ENCODE peak calls at places on chromosomes 3 and 15, in five cellular contexts. M, C, K, Y and S are unnamed samples.

GRCh38 chr3:21641959-21642358 is 109.1 kb downstream of the ZNF385D start:
- DNase-seq in K (no peak), C (no peak), M (no peak), Y (no peak), S (no peak)

GRCh38 chr15:65795663-65796201 is 3.6 kb upstream of the DENND4A start:
- DNase-seq in M (no peak), C (no peak), K (no peak), Y (no peak), S (no peak)

GRCh38 chr3:25038907-25039306 is 389.2 kb upstream of the RARB start:
- DNase-seq in K (no peak), M (no peak), Y (no peak), C (no peak), S (no peak)

GRCh38 chr3:178699810-178700209 is 163.6 kb downstream of the KCNMB2 start:
- DNase-seq in C (no peak), K (peak), Y (no peak), M (no peak), S (no peak)

GRCh38 chr15:65904301-65904700 is 35.0 kb downstream of the RAB11A start:
- DNase-seq in Y (no peak), C (no peak), M (no peak), K (no peak), S (no peak)

GRCh38 chr15:86615411-86615810 is 535.7 kb downstream of the AGBL1 start:
- DNase-seq in K (no peak), M (no peak), Y (no peak), C (no peak), S (no peak)

GRCh38 chr3:58565621-58566397 is 11.4 kb downstream of the FAM107A start:
- DNase-seq in C (no peak), M (no peak), Y (no peak), K (no peak), S (no peak)

GRCh38 chr15:59200560-59200959 is 6.1 kb upstream of the LDHAL6B start:
- DNase-seq in M (no peak), K (peak), Y (no peak), C (no peak), S (no peak)

GRCh38 chr3:10417849-10418248 is 87.5 kb downstream of the ATP2B2 start:
- DNase-seq in C (no peak), M (no peak), K (peak), Y (no peak), S (no peak)

GRCh38 chr3:107521466-107522059 is 1.2 kb upstream of the BBX start:
- DNase-seq in M (no peak), K (no peak), C (no peak), Y (no peak), S (no peak)

GRCh38 chr15:50148362-50148963 is 29.4 kb upstream of the ATP8B4 start:
- DNase-seq in C (peak), M (no peak), K (peak), Y (peak), S (no peak)

GRCh38 chr15:90343391-90343790 is 8.7 kb upstream of the ZNF774 start:
- DNase-seq in Y (no peak), C (no peak), M (no peak), K (peak), S (no peak)